ENCODE peak calls at places on chromosomes 13 and 19, in five cellular contexts. P is stimulated activated CD8-positive, alpha-beta memory T cell treated with anti-CD3 and anti-CD28 coated beads, Interleukin-15, amount 100 ng/mL, for 48 hours; R is transverse colon; B is HepG2; D is NCI-H1417. M is an unnamed sample.
A peak's percentile ranks its signal among the peaks of the same experiment; 100 is the strongest.

GRCh38 chr13:25018729-25019115 is 77.2 kb upstream of the PABPC3 start:
- DNase-seq in P (no peak), R (peak; percentile 19), B (no peak), D (peak; percentile 75), M (no peak)

GRCh38 chr13:30745917-30746686 is 10.8 kb downstream of the ALOX5AP start:
- DNase-seq in P (no peak), R (peak; percentile 54), B (peak; percentile 65), D (no peak), M (no peak)

GRCh38 chr13:69769637-69770036 is 338.0 kb upstream of the ATXN8OS start:
- DNase-seq in P (no peak), R (no peak), B (no peak), D (no peak), M (no peak)

GRCh38 chr19:45076029-45076850 is at the start of gene ZNF296:
- DNase-seq in P (peak; percentile 80), R (peak; percentile 93), B (peak; percentile 75), D (peak; percentile 75), M (no peak)

GRCh38 chr13:28451482-28452217 is 43.3 kb downstream of the FLT1 start:
- DNase-seq in P (no peak), R (no peak), B (no peak), D (no peak), M (no peak)

GRCh38 chr13:27339299-27339698 is 68.7 kb downstream of the RASL11A start:
- DNase-seq in P (no peak), R (peak; percentile 44), B (peak; percentile 60), D (no peak), M (no peak)

GRCh38 chr19:3253270-3253669 is 28.8 kb downstream of the CELF5 start:
- DNase-seq in P (no peak), R (no peak), B (no peak), D (no peak), M (no peak)

GRCh38 chr19:17834350-17835181 is 13.2 kb downstream of the JAK3 start:
- DNase-seq in P (no peak), R (no peak), B (no peak), D (no peak), M (no peak)

GRCh38 chr13:39035204-39035603 is 2.7 kb downstream of the PROSER1 start:
- DNase-seq in P (no peak), R (no peak), B (no peak), D (no peak), M (no peak)

GRCh38 chr19:399370-399769 is 9.6 kb downstream of the C2CD4C start:
- DNase-seq in P (no peak), R (no peak), B (no peak), D (no peak), M (no peak)

GRCh38 chr19:46660008-46660517 is 919 bp downstream of the DACT3 start:
- DNase-seq in P (no peak), R (no peak), B (no peak), D (peak; percentile 35), M (no peak)